ENCODE peak calls at places on chromosomes 6 and 20, in nine cellular contexts. S is CD8-positive, alpha-beta memory T cell; X is K562; Q is naive thymus-derived CD4-positive, alpha-beta T cell; O is hepatocyte; A is GM23248; D is colonic mucosa; U is upper lobe of right lung; K is tibial artery. H is an unnamed sample.
A peak's percentile ranks its signal among the peaks of the same experiment; 100 is the strongest.

GRCh38 chr6:50128420-50129005 is 78.8 kb upstream of the DEFB112 start:
- DNase-seq in S (no peak), X (peak; percentile 21), Q (no peak), O (peak; percentile 22), A (peak; percentile 50), D (no peak), U (no peak), K (no peak), H (no peak)

GRCh38 chr6:119957195-119957594 is 607.6 kb upstream of the MAN1A1 start:
- DNase-seq in S (no peak), X (no peak), Q (no peak), O (no peak), A (no peak), D (no peak), U (no peak), K (no peak), H (no peak)

GRCh38 chr20:34493646-34494045 is 22.6 kb upstream of the DYNLRB1 start:
- DNase-seq in S (no peak), X (no peak), Q (no peak), O (no peak), A (no peak), D (no peak), U (no peak), K (no peak), H (no peak)

GRCh38 chr6:123655520-123656306 is 19.0 kb upstream of the TRDN start:
- DNase-seq in S (no peak), X (no peak), Q (no peak), O (no peak), A (peak; percentile 57), D (no peak), U (no peak), K (no peak), H (no peak)

GRCh38 chr6:27059621-27060425 is 187.7 kb upstream of the PRSS16 start:
- DNase-seq in S (no peak), X (no peak), Q (no peak), O (no peak), A (no peak), D (peak; percentile 61), U (no peak), K (no peak), H (no peak)

GRCh38 chr6:30690403-30691207 is at the start of gene NRM:
- DNase-seq in S (peak; percentile 68), X (peak; percentile 93), Q (peak; percentile 54), O (peak; percentile 96), A (peak; percentile 96), D (peak; percentile 91), U (peak; percentile 92), K (peak; percentile 89), H (peak; percentile 69)

GRCh38 chr6:150079604-150080003 is 10.7 kb upstream of the ULBP3 start:
- DNase-seq in S (no peak), X (no peak), Q (no peak), O (no peak), A (no peak), D (no peak), U (no peak), K (no peak), H (peak; percentile 42)

GRCh38 chr20:58243653-58244410 is 15.4 kb upstream of the ANKRD60 start:
- DNase-seq in S (no peak), X (no peak), Q (no peak), O (no peak), A (no peak), D (no peak), U (no peak), K (no peak), H (no peak)

GRCh38 chr6:122657601-122658000 is 47.4 kb downstream of the PKIB start:
- DNase-seq in S (no peak), X (no peak), Q (no peak), O (no peak), A (no peak), D (no peak), U (no peak), K (no peak), H (no peak)

GRCh38 chr6:15270402-15270801 is 24.5 kb downstream of the JARID2 start:
- DNase-seq in S (no peak), X (no peak), Q (no peak), O (no peak), A (no peak), D (no peak), U (no peak), K (no peak), H (no peak)

GRCh38 chr6:15266423-15266996 is 20.6 kb downstream of the JARID2 start:
- DNase-seq in S (no peak), X (peak; percentile 51), Q (no peak), O (no peak), A (no peak), D (no peak), U (no peak), K (no peak), H (no peak)

GRCh38 chr6:15269619-15270018 is 23.8 kb downstream of the JARID2 start:
- DNase-seq in S (no peak), X (no peak), Q (no peak), O (no peak), A (no peak), D (no peak), U (no peak), K (no peak), H (no peak)

GRCh38 chr6:15267221-15267620 is 21.4 kb downstream of the JARID2 start:
- DNase-seq in S (no peak), X (no peak), Q (no peak), O (no peak), A (no peak), D (no peak), U (no peak), K (no peak), H (no peak)

GRCh38 chr6:15268130-15268908 is 22.4 kb downstream of the JARID2 start:
- DNase-seq in S (no peak), X (no peak), Q (no peak), O (no peak), A (peak; percentile 55), D (no peak), U (no peak), K (no peak), H (no peak)
- H3K27ac ChIP-seq in S (no peak overlapping the region), X (no peak overlapping the region), Q (no peak overlapping the region), O (peak overlapping the region; percentile 16), A (peak overlapping the region; percentile 37), D (peak overlapping the region; percentile 21), U (peak overlapping the region; percentile 6), K (no peak overlapping the region), H (no peak overlapping the region)

DNA sequence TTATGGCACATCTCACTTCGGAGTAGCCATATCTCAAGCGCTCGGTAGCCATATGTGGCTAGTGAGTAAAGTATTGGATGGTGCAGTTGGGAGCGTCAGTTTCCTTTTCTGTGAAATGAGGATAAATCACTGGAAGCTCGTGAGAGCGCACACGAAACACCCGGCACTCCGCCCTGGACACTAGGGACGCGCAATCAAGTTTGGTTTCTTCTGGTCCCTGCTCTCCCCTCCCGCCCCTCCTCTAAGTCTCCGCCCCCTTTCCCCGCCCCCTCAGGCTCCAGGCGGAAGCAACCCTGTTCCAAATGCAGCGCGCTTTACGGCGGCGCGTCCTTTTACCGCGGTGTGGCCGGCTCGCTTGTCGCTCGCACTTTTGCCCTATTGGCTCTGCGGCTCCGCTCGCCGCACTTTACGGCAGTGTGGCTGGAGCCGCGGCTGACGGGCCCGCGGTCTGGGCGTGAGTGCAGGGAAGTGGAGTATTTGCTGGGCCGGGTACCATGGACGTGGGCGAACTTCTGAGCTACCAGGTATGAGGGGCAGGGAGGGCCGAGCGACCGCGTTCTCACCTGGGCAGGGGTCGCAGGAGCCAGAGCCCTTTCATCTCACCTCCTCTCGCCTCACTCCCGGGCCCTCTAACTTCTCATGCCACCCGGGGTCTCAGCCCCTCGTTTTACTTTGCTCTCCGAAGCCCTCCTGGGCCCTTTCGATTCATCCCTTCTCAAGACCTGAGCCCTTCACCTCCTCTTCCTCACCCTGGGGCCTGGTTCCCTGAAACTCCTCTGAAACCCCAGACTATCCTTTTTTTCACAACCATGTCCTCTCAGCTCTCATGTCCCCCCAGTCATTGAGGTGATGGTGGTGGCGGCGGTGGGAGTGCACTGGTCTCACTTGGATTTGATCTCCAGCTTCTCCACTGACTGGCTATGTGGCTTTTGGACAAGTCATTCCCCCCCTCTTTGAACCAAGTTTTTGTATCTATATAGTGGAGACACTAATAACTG is at the start of gene CTNNBL1:
- DNase-seq in S (peak; percentile 95), X (peak; percentile 97), Q (peak; percentile 83), O (peak; percentile 98), A (peak; percentile 98), D (peak; percentile 99), U (peak; percentile 99), K (peak; percentile 97), H (peak; percentile 98)
- H3K4me1 ChIP-seq in S (peaks cover 14% of the 10 kb centered on the region), X (peaks cover 2% of the 10 kb centered on the region), Q (peaks cover 9% of the 10 kb centered on the region), O (no peaks in the 10 kb centered on the region), A (peaks cover 7% of the 10 kb centered on the region), D (no peaks in the 10 kb centered on the region), U (peaks cover 15% of the 10 kb centered on the region), K (no peaks in the 10 kb centered on the region), H (peaks cover 17% of the 10 kb centered on the region)

DNA sequence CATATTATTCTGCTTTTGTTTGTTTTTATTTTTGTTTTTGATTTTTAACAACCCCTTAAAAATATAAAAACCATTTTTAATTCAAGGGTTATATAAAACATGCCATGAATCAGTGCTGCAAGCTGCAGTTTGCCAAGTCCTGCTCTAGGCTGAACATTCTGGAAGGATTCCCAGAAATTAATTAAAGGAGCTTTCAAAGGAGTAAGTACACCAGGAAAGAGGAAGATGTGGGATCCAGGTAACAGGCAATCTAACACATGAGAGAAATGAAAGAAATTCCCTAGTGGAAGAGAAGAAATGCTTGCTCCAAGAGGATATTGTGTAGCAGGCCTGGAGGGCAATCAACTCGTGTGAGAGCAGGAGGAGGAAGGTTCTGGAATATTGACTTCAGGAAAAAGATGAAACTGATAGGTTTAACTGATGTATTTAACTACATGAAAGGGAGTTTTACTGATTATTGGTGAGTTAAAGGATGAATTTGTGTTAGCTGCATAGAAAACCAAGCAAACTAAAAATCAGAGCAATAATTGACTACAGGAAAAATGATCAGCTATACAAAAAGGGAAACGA is 146.0 kb upstream of the PHACTR1 start:
- DNase-seq in S (no peak), X (no peak), Q (no peak), O (no peak), A (peak; percentile 85), D (no peak), U (no peak), K (no peak), H (no peak)
- H3K27ac ChIP-seq in S (no peak overlapping the region), X (no peak overlapping the region), Q (no peak overlapping the region), O (no peak overlapping the region), A (no peak overlapping the region), D (no peak overlapping the region), U (no peak overlapping the region), K (no peak overlapping the region), H (no peak overlapping the region)

GRCh38 chr20:49580818-49581174 is 12.9 kb upstream of the PTGIS start:
- DNase-seq in S (no peak), X (no peak), Q (no peak), O (no peak), A (no peak), D (no peak), U (no peak), K (no peak), H (no peak)

GRCh38 chr20:49578436-49578835 is 10.5 kb upstream of the PTGIS start:
- DNase-seq in S (no peak), X (no peak), Q (no peak), O (no peak), A (no peak), D (no peak), U (peak; percentile 11), K (no peak), H (no peak)

GRCh38 chr20:49581482-49581881 is 13.5 kb upstream of the PTGIS start:
- DNase-seq in S (no peak), X (no peak), Q (no peak), O (no peak), A (no peak), D (no peak), U (no peak), K (no peak), H (no peak)

GRCh38 chr20:49579195-49579594 is 11.3 kb upstream of the PTGIS start:
- DNase-seq in S (no peak), X (no peak), Q (no peak), O (no peak), A (no peak), D (no peak), U (peak; percentile 19), K (no peak), H (no peak)

GRCh38 chr20:49579874-49580817 is 12.2 kb upstream of the PTGIS start:
- DNase-seq in S (no peak), X (no peak), Q (no peak), O (peak; percentile 31), A (peak; percentile 46), D (no peak), U (no peak), K (peak; percentile 19), H (no peak)
- H3K4me1 ChIP-seq in S (no peaks in the 10 kb centered on the region), X (peaks cover 3% of the 10 kb centered on the region), Q (peaks cover 1% of the 10 kb centered on the region), O (peaks cover 44% of the 10 kb centered on the region), A (peaks cover 43% of the 10 kb centered on the region), D (no peaks in the 10 kb centered on the region), U (peaks cover 31% of the 10 kb centered on the region), K (no peaks in the 10 kb centered on the region), H (no peaks in the 10 kb centered on the region)